ENCODE peak calls at places on chromosomes 3 and 15, in five cellular contexts. V is A549, J is HepG2, N is GM12878, O is K562. K is an unnamed sample.

GRCh38 chr3:177294221-177294620 is 96.9 kb upstream of the TBL1XR1 start:
- DNase-seq in V (no peak), J (no peak), N (no peak), O (no peak), K (no peak)

GRCh38 chr3:126124148-126124868 is 40.4 kb upstream of the SLC41A3 start:
- DNase-seq in V (no peak), J (no peak), N (no peak), O (no peak), K (peak; percentile 49)

GRCh38 chr15:43922021-43922420 is 95.2 kb downstream of the WDR76 start:
- DNase-seq in V (no peak), J (no peak), N (no peak), O (no peak), K (no peak)

GRCh38 chr3:11236588-11237461 is 35.4 kb upstream of the ATG7 start:
- DNase-seq in V (peak; percentile 63), J (peak; percentile 39), N (no peak), O (peak; percentile 74), K (peak; percentile 92)

GRCh38 chr15:32775103-32775502 is 57.3 kb downstream of the GREM1 start:
- DNase-seq in V (no peak), J (no peak), N (no peak), O (no peak), K (no peak)

GRCh38 chr3:182436547-182436946 is 356.8 kb upstream of the ATP11B start:
- DNase-seq in V (no peak), J (no peak), N (no peak), O (no peak), K (no peak)

GRCh38 chr3:167084566-167084965 is 295.5 kb downstream of the ZBBX start:
- DNase-seq in V (no peak), J (no peak), N (no peak), O (no peak), K (no peak)

GRCh38 chr15:71003314-71003713 is 110.7 kb downstream of the LRRC49 start:
- DNase-seq in V (no peak), J (no peak), N (no peak), O (no peak), K (no peak)

GRCh38 chr3:176796371-176796770 is 400.9 kb downstream of the TBL1XR1 start:
- DNase-seq in V (no peak), J (no peak), N (no peak), O (no peak), K (no peak)

GRCh38 chr3:97835761-97836160 is 13.9 kb downstream of the CRYBG3 start:
- DNase-seq in V (no peak), J (no peak), N (no peak), O (no peak), K (no peak)

GRCh38 chr3:7204848-7205156 is 343.9 kb downstream of the GRM7 start:
- DNase-seq in V (no peak), J (no peak), N (peak; percentile 41), O (no peak), K (no peak)

GRCh38 chr15:60137711-60138396 is 133.7 kb downstream of the FOXB1 start:
- DNase-seq in V (no peak), J (no peak), N (no peak), O (no peak), K (no peak)

GRCh38 chr3:195081242-195081963 is 189.6 kb downstream of the XXYLT1 start:
- DNase-seq in V (no peak), J (no peak), N (no peak), O (no peak), K (no peak)

GRCh38 chr3:129795596-129795995 is 97.9 kb downstream of the TMCC1 start:
- DNase-seq in V (peak; percentile 65), J (no peak), N (no peak), O (no peak), K (no peak)

GRCh38 chr3:195094211-195094921 is 176.6 kb downstream of the XXYLT1 start:
- DNase-seq in V (no peak), J (no peak), N (peak; percentile 51), O (no peak), K (no peak)

GRCh38 chr3:152728346-152728980 is 106.5 kb upstream of the P2RY1 start:
- DNase-seq in V (no peak), J (no peak), N (no peak), O (no peak), K (no peak)

GRCh38 chr3:111715911-111716523 is 120.9 kb upstream of the ZBED2 start:
- DNase-seq in V (peak; percentile 61), J (peak; percentile 47), N (no peak), O (peak; percentile 17), K (peak; percentile 27)

GRCh38 chr15:88382482-88382983 is 84.7 kb downstream of the MRPL46 start:
- DNase-seq in V (peak; percentile 88), J (no peak), N (no peak), O (no peak), K (no peak)

GRCh38 chr15:63288778-63289378 is 11.5 kb downstream of the APH1B start:
- DNase-seq in V (peak; percentile 63), J (peak; percentile 52), N (no peak), O (peak; percentile 69), K (no peak)

GRCh38 chr3:85574306-85574705 is 615.5 kb downstream of the CADM2 start:
- DNase-seq in V (no peak), J (no peak), N (no peak), O (no peak), K (no peak)

GRCh38 chr3:111695584-111696213 is 100.6 kb upstream of the ZBED2 start:
- DNase-seq in V (peak; percentile 67), J (peak; percentile 15), N (no peak), O (no peak), K (no peak)

GRCh38 chr15:47196057-47196456 is 521.2 kb upstream of the SEMA6D start:
- DNase-seq in V (peak; percentile 66), J (peak; percentile 48), N (peak; percentile 13), O (peak; percentile 18), K (peak; percentile 83)

GRCh38 chr15:63069616-63069952 is 27.0 kb downstream of the TPM1 start:
- DNase-seq in V (peak; percentile 34), J (no peak), N (no peak), O (no peak), K (no peak)

GRCh38 chr3:36132214-36132613 is 248.1 kb upstream of the STAC start:
- DNase-seq in V (no peak), J (no peak), N (no peak), O (no peak), K (no peak)

GRCh38 chr15:22979699-22980188 is 424 bp downstream of the CYFIP1 start:
- DNase-seq in V (no peak), J (no peak), N (no peak), O (no peak), K (peak; percentile 51)

GRCh38 chr15:92714071-92714456 is 58.5 kb upstream of the FAM174B start:
- DNase-seq in V (peak; percentile 56), J (no peak), N (no peak), O (no peak), K (peak; percentile 40)

GRCh38 chr3:134082582-134082981 is 52.9 kb upstream of the SLCO2A1 start:
- DNase-seq in V (no peak), J (no peak), N (no peak), O (no peak), K (no peak)

GRCh38 chr3:134084230-134084950 is 54.7 kb upstream of the SLCO2A1 start:
- DNase-seq in V (no peak), J (no peak), N (no peak), O (no peak), K (no peak)

GRCh38 chr3:134085034-134085775 is 55.5 kb upstream of the SLCO2A1 start:
- DNase-seq in V (no peak), J (no peak), N (no peak), O (no peak), K (no peak)

GRCh38 chr3:134083008-134083407 is 53.3 kb upstream of the SLCO2A1 start:
- DNase-seq in V (no peak), J (no peak), N (no peak), O (no peak), K (no peak)

GRCh38 chr3:134083626-134084229 is 54.0 kb upstream of the SLCO2A1 start:
- DNase-seq in V (no peak), J (no peak), N (no peak), O (no peak), K (no peak)
- TF ChIP-seq MAX in V (no peak), J (no peak), N (no peak), O (no peak), K (no peak)

GRCh38 chr15:48250640-48251076 is 44.6 kb downstream of the SLC12A1 start:
- DNase-seq in V (peak; percentile 67), J (peak; percentile 25), N (peak; percentile 17), O (peak; percentile 32), K (peak; percentile 28)
- TF ChIP-seq ESRRA in V (no peak), J (no peak), N (no peak), O (no peak), K (no peak)

DNA sequence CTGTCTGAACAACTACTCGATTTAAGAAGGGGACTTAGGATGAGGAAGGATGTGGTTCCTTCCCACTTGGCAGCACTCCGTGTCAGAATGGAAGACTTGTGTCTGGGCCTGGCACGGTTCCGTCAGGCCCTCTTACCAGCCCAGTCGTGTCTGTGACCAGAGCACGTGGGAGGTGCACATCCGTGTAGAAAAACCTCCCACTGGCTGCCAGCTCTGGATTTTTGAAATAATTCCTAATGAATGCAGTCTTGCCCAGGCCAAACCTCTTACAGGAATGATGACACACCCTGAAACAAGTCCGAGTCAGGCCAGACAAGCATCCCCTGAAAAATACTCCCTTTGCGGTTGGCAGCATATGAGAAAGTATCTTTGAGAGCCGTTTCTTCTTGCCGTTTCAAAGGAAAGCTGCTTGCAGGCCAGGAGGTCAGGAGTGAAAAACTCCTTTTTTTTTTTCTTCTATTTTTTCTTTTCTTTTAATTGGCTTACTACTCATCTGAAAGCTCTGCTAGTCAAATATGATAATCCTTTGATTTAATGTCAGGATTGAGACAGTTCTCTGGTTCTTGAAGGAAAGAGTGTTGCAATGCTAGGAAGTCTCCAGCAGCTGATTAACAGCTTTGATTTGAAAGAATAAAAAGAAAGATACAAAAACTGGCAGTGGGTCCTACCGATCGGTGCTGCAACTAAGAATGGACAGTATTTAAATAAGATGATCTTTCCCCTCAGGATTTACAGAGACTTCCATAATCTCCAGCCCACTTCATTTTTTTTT is 19.8 kb downstream of the IL1RAP start:
- DNase-seq in V (peak; percentile 82), J (no peak), N (no peak), O (no peak), K (no peak)
- TF ChIP-seq MAX in V (peak; percentile 78), J (no peak), N (no peak), O (no peak), K (no peak)

GRCh38 chr15:90001062-90001682 is at the start of gene ZNF710:
- DNase-seq in V (peak; percentile 58), J (no peak), N (no peak), O (peak; percentile 67), K (peak; percentile 61)

GRCh38 chr15:90001683-90002427 is 731 bp downstream of the ZNF710 start:
- DNase-seq in V (peak; percentile 67), J (peak; percentile 29), N (no peak), O (peak; percentile 81), K (peak; percentile 59)

GRCh38 chr15:90003736-90004135 is 2.6 kb downstream of the ZNF710 start:
- DNase-seq in V (no peak), J (no peak), N (no peak), O (peak; percentile 5), K (no peak)

GRCh38 chr15:90004252-90004651 is 3.1 kb downstream of the ZNF710 start:
- DNase-seq in V (no peak), J (no peak), N (no peak), O (peak; percentile 8), K (no peak)

GRCh38 chr15:90002428-90002844 is 1.3 kb downstream of the ZNF710 start:
- DNase-seq in V (peak; percentile 56), J (no peak), N (no peak), O (peak; percentile 44), K (peak; percentile 53)
- TF ChIP-seq ESRRA in V (no peak), J (no peak), N (no peak), O (no peak), K (no peak)

GRCh38 chr3:61813656-61814055 is 252.3 kb downstream of the PTPRG start:
- DNase-seq in V (no peak), J (no peak), N (no peak), O (no peak), K (no peak)
- TF ChIP-seq MAX in V (no peak), J (no peak), N (no peak), O (no peak), K (no peak)

GRCh38 chr3:149534671-149535394 is 60.3 kb downstream of the TM4SF4 start:
- DNase-seq in V (peak; percentile 86), J (no peak), N (no peak), O (no peak), K (no peak)
- TF ChIP-seq ESRRA in V (no peak), J (no peak), N (no peak), O (no peak), K (no peak)